ENCODE peak calls at places on chromosomes 13 and 19, in four cellular contexts. B is mammary epithelial cell, L is PC-9, S is PC-3. Y is an unnamed sample. For H3K4me1, the result is how much of the 10 kb centered on the place peaks cover.

GRCh38 chr13:113794086-113794485 is 35.1 kb downstream of the TMEM255B start:
- DNase-seq in B (no peak), L (no peak), S (no peak), Y (no peak)

GRCh38 chr13:113857531-113858195 is 6.2 kb downstream of the GAS6 start:
- DNase-seq in B (no peak), L (no peak), S (no peak), Y (no peak)

GRCh38 chr13:59450218-59450617 is 713.5 kb downstream of the DIAPH3 start:
- DNase-seq in B (no peak), L (no peak), S (no peak), Y (no peak)

GRCh38 chr13:73984201-73984600 is 150.0 kb downstream of the KLF12 start:
- DNase-seq in B (no peak), L (no peak), S (no peak), Y (no peak)

GRCh38 chr13:37085656-37086055 is 19.8 kb downstream of the CSNK1A1L start:
- DNase-seq in B (no peak), L (no peak), S (no peak), Y (no peak)

GRCh38 chr19:46839752-46840151 is 10.9 kb downstream of the AP2S1 start:
- DNase-seq in B (no peak), L (no peak), S (no peak), Y (no peak)

GRCh38 chr19:3203754-3204645 is 18.3 kb downstream of the NCLN start:
- DNase-seq in B (no peak), L (no peak), S (no peak), Y (no peak)

GRCh38 chr19:50639121-50640112 is at the start of gene SYT3:
- DNase-seq in B (no peak), L (no peak), S (peak), Y (no peak)

GRCh38 chr19:50695251-50696064 is 24.1 kb downstream of the SHANK1 start:
- DNase-seq in B (no peak), L (no peak), S (no peak), Y (no peak)

GRCh38 chr13:76245216-76245615 is 609.1 kb downstream of the LMO7 start:
- DNase-seq in B (no peak), L (no peak), S (no peak), Y (no peak)

GRCh38 chr19:35845215-35846037 is 6.9 kb downstream of the NPHS1 start:
- DNase-seq in B (no peak), L (no peak), S (peak), Y (no peak)

GRCh38 chr13:113798200-113798811 is 39.3 kb downstream of the TMEM255B start:
- DNase-seq in B (no peak), L (no peak), S (no peak), Y (no peak)

GRCh38 chr19:3270908-3271307 is 46.4 kb downstream of the CELF5 start:
- DNase-seq in B (peak), L (peak), S (peak), Y (no peak)

GRCh38 chr13:80921556-80921955 is 580.6 kb upstream of the SPRY2 start:
- DNase-seq in B (no peak), L (no peak), S (no peak), Y (no peak)

GRCh38 chr13:100394005-100394695 is 194.4 kb downstream of the GGACT start:
- DNase-seq in B (no peak), L (no peak), S (no peak), Y (no peak)

GRCh38 chr13:40102360-40102727 is 446.9 kb downstream of the COG6 start:
- DNase-seq in B (no peak), L (no peak), S (no peak), Y (no peak)

GRCh38 chr19:18809149-18809978 is 18.3 kb upstream of the COMP start:
- DNase-seq in B (peak), L (peak), S (peak), Y (no peak)

GRCh38 chr19:16640951-16641350 is 12.9 kb upstream of the MED26 start:
- DNase-seq in B (no peak), L (no peak), S (no peak), Y (no peak)

GRCh38 chr19:16641695-16642094 is 13.7 kb upstream of the MED26 start:
- DNase-seq in B (no peak), L (no peak), S (no peak), Y (no peak)

GRCh38 chr19:16638666-16639065 is 10.7 kb upstream of the MED26 start:
- DNase-seq in B (no peak), L (no peak), S (no peak), Y (no peak)

DNA sequence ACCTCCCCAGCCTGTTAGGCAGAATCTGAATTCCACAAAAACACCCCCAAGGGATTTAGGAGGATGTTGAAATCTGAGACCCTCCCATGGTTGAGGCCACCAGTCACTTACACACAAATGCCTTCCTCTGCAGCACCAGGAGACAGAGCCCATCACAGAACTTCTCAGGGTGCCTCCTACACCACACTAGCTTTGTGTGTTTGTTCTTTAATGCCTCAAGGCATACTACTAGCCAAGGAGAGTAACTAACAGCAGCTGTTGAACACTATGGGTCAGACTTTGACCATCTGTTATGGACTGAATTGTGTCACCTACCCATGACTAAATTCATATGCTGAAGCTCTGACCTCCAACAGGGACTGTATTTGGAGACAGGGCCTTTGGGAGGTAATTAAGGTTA is 9.5 kb upstream of the MED26 start:
- DNase-seq in B (no peak), L (no peak), S (no peak), Y (no peak)
- H3K4me1 ChIP-seq in B (under half), L (under half), S (under half), Y (under half)

DNA sequence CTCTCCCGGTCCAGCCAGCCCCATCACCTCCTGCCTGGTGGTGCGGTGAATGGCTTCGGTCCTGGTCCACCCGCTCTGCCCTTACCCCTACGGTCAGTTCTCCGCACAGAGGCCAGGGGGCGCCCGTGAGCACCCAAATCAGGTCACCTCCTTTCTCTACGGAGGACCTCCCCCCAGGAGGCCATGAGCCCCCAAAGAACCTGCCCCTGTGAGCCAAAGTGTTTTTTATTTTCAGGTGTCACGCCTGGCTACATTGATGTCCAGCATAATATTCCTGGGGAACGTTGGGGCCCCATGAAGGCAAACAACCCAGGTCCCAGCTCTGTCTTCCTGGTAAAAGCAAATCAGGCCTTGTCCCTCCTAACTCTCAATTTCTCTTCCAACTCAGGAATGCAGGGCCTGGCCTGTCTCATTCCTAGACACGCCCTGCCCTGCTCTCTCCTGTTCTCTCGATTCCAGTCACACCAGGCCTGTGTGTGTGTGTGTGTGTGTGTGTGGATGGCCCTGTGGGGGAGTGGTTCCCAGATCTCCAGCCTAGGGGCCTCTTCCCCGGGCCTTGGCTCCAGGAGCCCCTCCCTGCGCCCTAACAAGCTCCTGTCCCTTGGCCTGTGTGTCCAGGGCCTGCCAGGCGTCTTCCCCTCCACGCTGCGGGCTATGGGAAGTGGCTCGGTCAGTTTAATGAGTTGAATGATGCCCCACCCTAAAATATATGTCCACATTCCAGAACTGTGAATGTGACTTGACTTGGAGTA is 9.7 kb upstream of the GIPC1 start:
- DNase-seq in B (peak), L (peak), S (peak), Y (peak)
- H2AFZ ChIP-seq in B (peak), L (no peak), S (peak), Y (peak)

GRCh38 chr13:27927444-27928352 is 7.9 kb downstream of the PDX1 start:
- DNase-seq in B (no peak), L (no peak), S (no peak), Y (no peak)

GRCh38 chr13:27929868-27930267 is 10.1 kb downstream of the PDX1 start:
- DNase-seq in B (no peak), L (no peak), S (no peak), Y (no peak)

GRCh38 chr13:27928353-27928804 is 8.6 kb downstream of the PDX1 start:
- DNase-seq in B (no peak), L (no peak), S (no peak), Y (no peak)

GRCh38 chr13:27926644-27927434 is 7.0 kb downstream of the PDX1 start:
- DNase-seq in B (no peak), L (no peak), S (no peak), Y (no peak)

GRCh38 chr13:27928805-27929753 is 9.3 kb downstream of the PDX1 start:
- DNase-seq in B (no peak), L (no peak), S (no peak), Y (no peak)
- TF ChIP-seq EZH2 in B (peak), L (no peak), S (no peak), Y (peak)

DNA sequence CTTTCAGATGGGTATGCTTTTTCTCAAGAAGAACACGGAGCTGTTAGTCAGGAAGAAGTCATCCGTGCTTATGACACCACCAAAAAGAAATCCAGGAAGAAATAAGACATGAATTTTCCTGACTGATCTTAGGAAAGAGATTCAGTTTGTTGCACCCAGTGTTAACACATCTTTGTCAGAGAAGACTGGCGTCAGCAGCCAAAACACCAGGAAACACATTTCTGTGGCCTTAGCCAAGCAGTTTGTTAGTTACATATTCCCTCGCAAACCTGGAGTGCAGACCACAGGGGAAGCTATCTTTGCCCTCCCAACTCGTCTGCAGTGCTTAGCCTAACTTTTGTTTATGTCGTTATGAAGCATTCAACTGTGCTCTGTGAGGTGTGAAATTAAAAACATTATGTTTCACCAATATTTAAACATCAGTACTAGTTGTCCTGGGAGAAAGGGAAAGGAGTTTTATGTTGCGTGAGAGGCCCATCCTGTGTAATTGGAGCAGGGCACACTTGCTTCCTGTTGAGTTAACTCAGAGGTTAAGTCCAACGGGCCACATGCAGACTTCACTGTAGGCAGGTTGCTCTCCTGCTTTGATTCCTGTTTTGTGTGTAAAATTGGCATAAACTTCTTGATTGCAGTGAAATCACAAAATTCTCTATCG is 31.8 kb downstream of the SHISA2 start:
- DNase-seq in B (no peak), L (peak), S (peak), Y (no peak)
- H3K4me1 ChIP-seq in B (under half), L (under half), S (half or more), Y (under half)

GRCh38 chr19:11019262-11019661 is 58.4 kb downstream of the SMARCA4 start:
- DNase-seq in B (no peak), L (no peak), S (no peak), Y (no peak)

GRCh38 chr19:11019824-11020223 is 59.0 kb downstream of the SMARCA4 start:
- DNase-seq in B (no peak), L (no peak), S (no peak), Y (no peak)

GRCh38 chr19:11017275-11018035 is 56.6 kb downstream of the SMARCA4 start:
- DNase-seq in B (no peak), L (no peak), S (no peak), Y (no peak)

GRCh38 chr19:11018179-11018578 is 57.3 kb downstream of the SMARCA4 start:
- DNase-seq in B (peak), L (peak), S (no peak), Y (no peak)

GRCh38 chr19:11018743-11019142 is 57.9 kb downstream of the SMARCA4 start:
- DNase-seq in B (no peak), L (peak), S (no peak), Y (no peak)
- H2AFZ ChIP-seq in B (no peak), L (no peak), S (no peak), Y (no peak)

GRCh38 chr19:49518033-49518432 is 5.6 kb downstream of the FCGRT start:
- DNase-seq in B (no peak), L (no peak), S (no peak), Y (no peak)

GRCh38 chr19:49512970-49513745 is 697 bp downstream of the FCGRT start:
- DNase-seq in B (no peak), L (no peak), S (no peak), Y (no peak)

GRCh38 chr19:49513746-49514118 is 1.3 kb downstream of the FCGRT start:
- DNase-seq in B (no peak), L (peak), S (no peak), Y (no peak)

GRCh38 chr19:49514151-49514550 is 1.7 kb downstream of the FCGRT start:
- DNase-seq in B (no peak), L (no peak), S (no peak), Y (no peak)

DNA sequence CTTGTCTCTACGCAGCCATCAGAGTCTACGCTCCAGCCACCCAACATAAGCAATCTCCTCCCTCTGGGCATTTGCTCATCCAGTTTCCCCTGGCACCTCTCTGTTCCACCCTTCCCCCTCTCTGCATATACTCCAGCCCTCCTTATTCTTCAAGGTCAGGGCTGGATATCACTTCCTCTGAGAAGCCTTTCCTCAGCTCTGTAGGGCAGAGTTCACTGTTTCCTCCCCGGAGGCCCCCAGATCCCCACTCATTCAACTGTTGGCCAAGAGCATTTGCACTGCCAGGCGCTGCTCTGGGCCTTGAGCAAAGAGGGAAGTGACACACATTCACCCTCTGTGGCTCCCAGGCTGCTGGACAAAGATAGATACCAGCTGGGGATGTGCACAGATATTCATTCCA is 3.3 kb downstream of the FCGRT start:
- DNase-seq in B (no peak), L (no peak), S (no peak), Y (no peak)
- TF ChIP-seq EZH2 in B (no peak), L (no peak), S (no peak), Y (no peak)